ENCODE peak calls at places on chromosome 4, in five cellular contexts. K is uterus; J is upper lobe of right lung; C is CD4-positive, alpha-beta memory T cell; P is IMR-90. B is an unnamed sample. For H3K36me3, the result is how much of the 10 kb centered on the place peaks cover.

GRCh38 chr4:156711196-156711590 is 260.4 kb downstream of the PDGFC start:
- DNase-seq in K (no peak), J (no peak), C (no peak), P (no peak), B (no peak)

GRCh38 chr4:20440170-20440569 is 188.5 kb downstream of the SLIT2 start:
- DNase-seq in K (no peak), J (no peak), C (no peak), P (no peak), B (no peak)

GRCh38 chr4:184430163-184430562 is 44.2 kb downstream of the IRF2 start:
- DNase-seq in K (no peak), J (no peak), C (no peak), P (no peak), B (no peak)

GRCh38 chr4:74005528-74005927 is 7.1 kb upstream of the CXCL5 start:
- DNase-seq in K (no peak), J (no peak), C (no peak), P (no peak), B (no peak)

GRCh38 chr4:187333151-187333550 is 609.5 kb upstream of the FAT1 start:
- DNase-seq in K (no peak), J (no peak), C (no peak), P (peak), B (no peak)

GRCh38 chr4:185359767-185360446 is 35.8 kb downstream of the LRP2BP start:
- DNase-seq in K (no peak), J (no peak), C (no peak), P (peak), B (no peak)

GRCh38 chr4:29153642-29154041 is 1566.5 kb upstream of the PCDH7 start:
- DNase-seq in K (no peak), J (no peak), C (no peak), P (no peak), B (no peak)

GRCh38 chr4:20196476-20196875 is 55.2 kb upstream of the SLIT2 start:
- DNase-seq in K (no peak), J (no peak), C (no peak), P (peak), B (no peak)

GRCh38 chr4:73603307-73603710 is 16.9 kb downstream of the RASSF6 start:
- DNase-seq in K (no peak), J (no peak), C (no peak), P (peak), B (no peak)

GRCh38 chr4:153140294-153140693 is 63.9 kb upstream of the TRIM2 start:
- DNase-seq in K (no peak), J (no peak), C (no peak), P (no peak), B (no peak)

GRCh38 chr4:30847157-30847556 is 127.0 kb downstream of the PCDH7 start:
- DNase-seq in K (no peak), J (no peak), C (no peak), P (peak), B (no peak)

GRCh38 chr4:107631568-107631967 is 88.5 kb downstream of the PAPSS1 start:
- DNase-seq in K (no peak), J (no peak), C (no peak), P (no peak), B (no peak)

GRCh38 chr4:96603635-96604034 is 763.7 kb downstream of the PDHA2 start:
- DNase-seq in K (no peak), J (no peak), C (no peak), P (no peak), B (no peak)

GRCh38 chr4:150139297-150139696 is 61.1 kb downstream of the DCLK2 start:
- DNase-seq in K (no peak), J (no peak), C (no peak), P (no peak), B (no peak)

GRCh38 chr4:2092653-2093000 is 33.5 kb downstream of the NAT8L start:
- DNase-seq in K (no peak), J (no peak), C (no peak), P (no peak), B (no peak)

GRCh38 chr4:3486556-3487270 is 23.6 kb downstream of the DOK7 start:
- DNase-seq in K (no peak), J (no peak), C (no peak), P (no peak), B (peak)

GRCh38 chr4:100311181-100311580 is 120.9 kb upstream of the DDIT4L start:
- DNase-seq in K (no peak), J (no peak), C (no peak), P (no peak), B (peak)

GRCh38 chr4:27176881-27177280 is 316.2 kb downstream of the STIM2 start:
- DNase-seq in K (no peak), J (no peak), C (no peak), P (no peak), B (no peak)

GRCh38 chr4:151409470-151410313 is 716 bp downstream of the FHIP1A start:
- DNase-seq in K (peak), J (no peak), C (peak), P (no peak), B (no peak)

GRCh38 chr4:98606879-98607278 is 51.5 kb downstream of the TSPAN5 start:
- DNase-seq in K (no peak), J (no peak), C (no peak), P (no peak), B (no peak)

GRCh38 chr4:45284400-45285085 is 558.2 kb upstream of the GNPDA2 start:
- DNase-seq in K (no peak), J (peak), C (no peak), P (no peak), B (no peak)

GRCh38 chr4:5758741-5759140 is 47.7 kb downstream of the EVC start:
- DNase-seq in K (no peak), J (peak), C (no peak), P (peak), B (no peak)

GRCh38 chr4:118773082-118773792 is 62.7 kb downstream of the SEC24D start:
- DNase-seq in K (no peak), J (no peak), C (no peak), P (no peak), B (no peak)

GRCh38 chr4:134324179-134324578 is 122.6 kb upstream of the PABPC4L start:
- DNase-seq in K (no peak), J (no peak), C (no peak), P (no peak), B (no peak)

GRCh38 chr4:5371415-5372190 is 320.3 kb downstream of the STK32B start:
- DNase-seq in K (no peak), J (no peak), C (no peak), P (peak), B (no peak)

GRCh38 chr4:158131037-158131436 is 41.8 kb downstream of the GASK1B start:
- DNase-seq in K (no peak), J (no peak), C (no peak), P (no peak), B (no peak)

GRCh38 chr4:90766837-90767236 is 639.6 kb downstream of the CCSER1 start:
- DNase-seq in K (no peak), J (no peak), C (no peak), P (no peak), B (no peak)

GRCh38 chr4:76293705-76294274 is 12.7 kb upstream of the STBD1 start:
- DNase-seq in K (no peak), J (no peak), C (no peak), P (no peak), B (no peak)

GRCh38 chr4:170005472-170005871 is 20.7 kb downstream of the MFAP3L start:
- DNase-seq in K (peak), J (no peak), C (no peak), P (no peak), B (no peak)

GRCh38 chr4:45482346-45482745 is 641.5 kb downstream of the GABRG1 start:
- DNase-seq in K (no peak), J (no peak), C (no peak), P (no peak), B (no peak)

GRCh38 chr4:158895797-158896442 is 127.1 kb downstream of the FNIP2 start:
- DNase-seq in K (no peak), J (no peak), C (no peak), P (peak), B (peak)

GRCh38 chr4:93066746-93067145 is 761.8 kb upstream of the ATOH1 start:
- DNase-seq in K (no peak), J (no peak), C (no peak), P (peak), B (no peak)

DNA sequence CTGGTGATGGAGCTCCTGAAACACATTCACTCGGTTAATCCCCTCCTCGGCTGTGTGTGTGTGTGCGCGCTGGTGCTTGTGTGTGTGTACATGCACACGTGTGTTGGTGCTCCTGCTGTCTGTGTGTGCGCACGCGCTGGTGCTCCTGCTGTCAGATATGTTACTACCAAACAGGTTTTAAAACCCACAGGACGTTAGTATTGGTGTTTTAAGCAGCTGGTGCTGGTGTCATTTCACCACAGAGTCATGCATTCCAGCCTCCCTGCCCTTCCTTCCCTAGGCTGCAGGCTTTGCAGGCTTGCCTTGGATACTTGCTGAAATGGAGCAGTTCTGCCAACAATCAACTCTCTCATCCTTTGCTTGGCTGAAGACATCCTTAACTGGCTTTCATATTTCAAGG is 48.1 kb upstream of the CPLX1 start:
- DNase-seq in K (no peak), J (no peak), C (no peak), P (no peak), B (peak)
- H3K36me3 ChIP-seq in K (under half), J (half or more), C (half or more), P (half or more), B (half or more)

GRCh38 chr4:179415842-179416223 is 1973.6 kb upstream of the AGA start:
- DNase-seq in K (no peak), J (no peak), C (no peak), P (peak), B (no peak)
- H3K36me3 ChIP-seq in K (under half), J (under half), C (under half), P (under half), B (under half)

GRCh38 chr4:38979081-38979480 is 53.1 kb downstream of the TMEM156 start:
- DNase-seq in K (no peak), J (no peak), C (no peak), P (no peak), B (no peak)
- H3K36me3 ChIP-seq in K (under half), J (under half), C (under half), P (under half), B (under half)

GRCh38 chr4:145161549-145161948 is 18.8 kb downstream of the OTUD4 start:
- DNase-seq in K (no peak), J (no peak), C (no peak), P (no peak), B (no peak)
- H3K36me3 ChIP-seq in K (under half), J (half or more), C (under half), P (under half), B (half or more)

DNA sequence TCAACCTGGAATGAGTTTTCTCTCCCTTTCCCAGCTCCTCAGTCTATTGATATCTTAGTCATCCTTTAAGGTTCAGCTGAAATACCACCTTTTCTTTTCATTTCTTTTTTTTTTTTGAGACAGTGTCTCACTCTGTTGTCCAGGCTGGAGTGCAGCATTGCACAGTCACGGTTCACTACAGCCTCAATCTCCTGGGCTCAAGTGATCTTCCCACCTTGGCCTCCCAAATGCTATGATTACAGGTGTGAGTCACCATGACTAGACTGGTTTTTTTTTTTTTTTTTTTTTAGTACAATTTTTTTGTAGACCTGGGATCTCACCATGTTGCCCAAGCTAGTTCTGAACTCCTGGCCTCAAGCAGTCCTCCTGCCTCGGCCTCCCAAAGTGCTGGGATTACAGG is 28.9 kb downstream of the AFF1 start:
- DNase-seq in K (no peak), J (no peak), C (no peak), P (peak), B (no peak)
- H3K36me3 ChIP-seq in K (under half), J (under half), C (under half), P (under half), B (under half)

GRCh38 chr4:176729489-176729888 is 63.2 kb downstream of the VEGFC start:
- DNase-seq in K (no peak), J (no peak), C (no peak), P (peak), B (no peak)
- H3K36me3 ChIP-seq in K (under half), J (under half), C (under half), P (under half), B (under half)

DNA sequence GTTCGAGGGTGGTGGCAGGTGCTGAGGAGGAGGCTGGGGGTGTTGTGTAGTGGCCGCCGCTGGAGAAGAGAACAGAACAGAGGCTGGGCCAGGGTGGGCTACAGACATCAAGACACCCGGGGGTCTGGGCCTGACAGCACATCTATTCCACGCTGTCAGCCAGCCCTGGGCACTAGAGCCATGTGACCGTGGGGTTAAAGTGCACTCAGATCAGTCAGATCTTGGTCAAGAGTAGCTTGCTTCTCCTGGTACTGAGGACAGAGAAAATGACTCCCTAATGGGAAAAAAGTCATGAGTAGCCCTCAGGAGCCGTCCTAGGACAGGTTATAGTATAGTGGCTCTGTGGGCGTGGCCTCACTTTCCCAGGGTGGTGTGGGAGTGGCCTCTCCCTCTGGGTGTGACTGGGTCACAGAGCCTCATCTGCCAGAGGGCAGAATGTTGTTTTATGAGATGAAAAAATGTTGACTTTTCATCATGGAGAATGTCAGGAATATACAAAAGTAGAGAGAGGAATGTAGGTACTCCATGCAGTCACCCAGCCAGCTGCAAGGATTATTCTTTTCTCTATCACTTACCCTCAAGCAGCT is 19.4 kb downstream of the TRMT44 start:
- DNase-seq in K (no peak), J (no peak), C (no peak), P (no peak), B (no peak)
- H3K36me3 ChIP-seq in K (under half), J (half or more), C (under half), P (under half), B (half or more)

GRCh38 chr4:24968992-24969391 is 56.1 kb upstream of the CCDC149 start:
- DNase-seq in K (no peak), J (no peak), C (no peak), P (no peak), B (no peak)
- H3K36me3 ChIP-seq in K (under half), J (under half), C (under half), P (under half), B (under half)